ENCODE peak calls at places on chromosomes 6 and 20, in four cellular contexts. S, T, O and W are unnamed samples.

GRCh38 chr6:17600527-17601388 is 656 bp downstream of the FAM8A1 start:
- DNase-seq in S (peak), T (peak), O (peak), W (no peak)

GRCh38 chr6:684831-685636 is 7.9 kb downstream of the EXOC2 start:
- DNase-seq in S (no peak), T (no peak), O (peak), W (no peak)

GRCh38 chr6:82237013-82237412 is 10.5 kb downstream of the IBTK start:
- DNase-seq in S (no peak), T (no peak), O (peak), W (no peak)

GRCh38 chr20:34074101-34074760 is 37.8 kb downstream of the EIF2S2 start:
- DNase-seq in S (no peak), T (no peak), O (no peak), W (no peak)

GRCh38 chr6:36545767-36546663 is 1.3 kb downstream of the STK38 start:
- DNase-seq in S (no peak), T (no peak), O (peak), W (no peak)

GRCh38 chr6:7914991-7915789 is 4.6 kb upstream of the TXNDC5 start:
- DNase-seq in S (peak), T (no peak), O (peak), W (no peak)

GRCh38 chr6:38213275-38213674 is 393.7 kb downstream of the ZFAND3 start:
- DNase-seq in S (no peak), T (no peak), O (peak), W (no peak)

GRCh38 chr6:40894962-40895799 is 143.8 kb downstream of the UNC5CL start:
- DNase-seq in S (peak), T (no peak), O (peak), W (no peak)

GRCh38 chr6:44655368-44656342 is 268.1 kb downstream of the CDC5L start:
- DNase-seq in S (peak), T (peak), O (peak), W (no peak)

GRCh38 chr20:2984956-2985661 is 58.3 kb upstream of the GNRH2 start:
- DNase-seq in S (no peak), T (no peak), O (peak), W (peak)

GRCh38 chr6:17354700-17355403 is 38.5 kb upstream of the CAP2 start:
- DNase-seq in S (no peak), T (no peak), O (peak), W (peak)

GRCh38 chr6:131177996-131178395 is 42.7 kb downstream of the AKAP7 start:
- DNase-seq in S (no peak), T (no peak), O (peak), W (no peak)

GRCh38 chr6:163533443-163533842 is 118.9 kb downstream of the QKI start:
- DNase-seq in S (no peak), T (no peak), O (peak), W (peak)

GRCh38 chr20:44576297-44576696 is 6.1 kb upstream of the PKIG start:
- DNase-seq in S (no peak), T (no peak), O (peak), W (no peak)

GRCh38 chr6:133247581-133247980 is 6.4 kb downstream of the EYA4 start:
- DNase-seq in S (no peak), T (no peak), O (no peak), W (no peak)

GRCh38 chr6:72820906-72821305 is 199.0 kb downstream of the KCNQ5 start:
- DNase-seq in S (no peak), T (no peak), O (no peak), W (no peak)

GRCh38 chr6:82331031-82331773 is 32.4 kb upstream of the TPBG start:
- DNase-seq in S (no peak), T (no peak), O (peak), W (peak)

GRCh38 chr6:15804461-15804784 is 141.6 kb upstream of the DTNBP1 start:
- DNase-seq in S (no peak), T (no peak), O (no peak), W (no peak)

GRCh38 chr6:22614541-22614940 is 45.2 kb downstream of the HDGFL1 start:
- DNase-seq in S (no peak), T (no peak), O (no peak), W (no peak)

GRCh38 chr20:7449269-7449668 is 491.0 kb downstream of the HAO1 start:
- DNase-seq in S (no peak), T (no peak), O (no peak), W (no peak)

GRCh38 chr20:2658414-2659354 is 5.3 kb downstream of the IDH3B start:
- DNase-seq in S (no peak), T (no peak), O (no peak), W (no peak)

GRCh38 chr6:21500894-21501293 is 92.7 kb upstream of the SOX4 start:
- DNase-seq in S (peak), T (no peak), O (no peak), W (no peak)

GRCh38 chr20:64038252-64038578 is 2.2 kb downstream of the C20orf204 start:
- DNase-seq in S (peak), T (no peak), O (no peak), W (no peak)

GRCh38 chr6:11241793-11242201 is 9.3 kb upstream of the NEDD9 start:
- DNase-seq in S (peak), T (peak), O (peak), W (no peak)

DNA sequence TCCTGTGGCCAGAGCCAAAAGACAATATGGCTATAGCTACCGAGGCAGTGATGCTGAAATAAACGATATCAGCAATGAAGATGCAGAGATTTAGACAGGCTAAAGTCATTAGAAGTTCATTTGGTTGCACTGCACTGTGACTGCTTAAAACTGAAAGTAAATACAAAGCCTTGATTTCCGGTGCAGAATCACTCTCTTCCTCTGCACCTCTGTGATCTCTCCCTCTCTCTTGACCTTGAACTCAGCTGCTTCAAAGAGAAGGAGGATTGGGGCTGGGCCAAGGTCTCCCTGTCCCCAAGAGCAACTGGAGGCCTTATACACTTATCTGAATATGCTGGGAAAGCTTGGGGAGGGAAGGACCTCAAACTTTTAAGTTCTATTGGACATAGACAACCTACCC is 34.6 kb upstream of the SPACA1 start:
- DNase-seq in S (no peak), T (no peak), O (no peak), W (no peak)
- H3K4me3 ChIP-seq in S (no peak), T (no peak), O (no peak), W (no peak)

DNA sequence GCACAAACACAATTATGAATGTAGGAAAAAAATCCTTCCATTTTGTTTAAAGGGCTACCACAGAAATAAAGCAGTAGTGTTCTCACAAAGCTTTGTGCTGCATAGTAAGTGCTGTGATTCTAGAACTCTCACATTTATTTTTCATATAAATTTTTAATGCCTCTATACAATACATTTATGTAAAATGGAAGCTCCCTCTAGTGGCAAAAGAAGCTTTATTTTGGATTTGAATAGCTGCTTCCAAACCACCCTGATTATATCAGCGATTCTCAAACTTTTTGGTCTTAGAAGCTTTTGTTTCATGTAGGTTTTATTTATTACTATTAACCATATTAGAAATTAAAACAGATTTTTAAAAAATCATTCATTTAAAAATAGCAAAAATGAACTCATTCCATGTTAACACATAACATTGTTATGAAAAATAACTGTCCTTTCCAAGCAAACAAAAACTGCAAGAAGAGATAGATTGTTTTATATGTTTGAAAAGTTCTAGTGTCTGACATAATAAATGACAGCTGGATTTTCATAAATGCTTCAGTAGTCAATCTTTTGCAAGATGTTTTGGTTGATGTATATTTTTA is 38.4 kb downstream of the HS3ST5 start:
- DNase-seq in S (no peak), T (no peak), O (peak), W (no peak)
- TF ChIP-seq CTCF in S (peak), T (peak), O (peak), W (peak)

GRCh38 chr6:129683606-129684322 is 26.2 kb downstream of the ARHGAP18 start:
- DNase-seq in S (peak), T (no peak), O (peak), W (peak)
- H3K4me3 ChIP-seq in S (no peak), T (no peak), O (peak), W (no peak)

GRCh38 chr20:49813305-49813974 is 812 bp downstream of the SLC9A8 start:
- DNase-seq in S (no peak), T (no peak), O (no peak), W (no peak)

GRCh38 chr20:49811825-49812462 is 684 bp upstream of the SLC9A8 start:
- DNase-seq in S (no peak), T (no peak), O (no peak), W (no peak)

GRCh38 chr20:49810491-49811190 is 2.0 kb upstream of the SLC9A8 start:
- DNase-seq in S (no peak), T (no peak), O (no peak), W (no peak)

GRCh38 chr20:49814057-49814675 is 1.5 kb downstream of the SLC9A8 start:
- DNase-seq in S (no peak), T (no peak), O (no peak), W (no peak)

DNA sequence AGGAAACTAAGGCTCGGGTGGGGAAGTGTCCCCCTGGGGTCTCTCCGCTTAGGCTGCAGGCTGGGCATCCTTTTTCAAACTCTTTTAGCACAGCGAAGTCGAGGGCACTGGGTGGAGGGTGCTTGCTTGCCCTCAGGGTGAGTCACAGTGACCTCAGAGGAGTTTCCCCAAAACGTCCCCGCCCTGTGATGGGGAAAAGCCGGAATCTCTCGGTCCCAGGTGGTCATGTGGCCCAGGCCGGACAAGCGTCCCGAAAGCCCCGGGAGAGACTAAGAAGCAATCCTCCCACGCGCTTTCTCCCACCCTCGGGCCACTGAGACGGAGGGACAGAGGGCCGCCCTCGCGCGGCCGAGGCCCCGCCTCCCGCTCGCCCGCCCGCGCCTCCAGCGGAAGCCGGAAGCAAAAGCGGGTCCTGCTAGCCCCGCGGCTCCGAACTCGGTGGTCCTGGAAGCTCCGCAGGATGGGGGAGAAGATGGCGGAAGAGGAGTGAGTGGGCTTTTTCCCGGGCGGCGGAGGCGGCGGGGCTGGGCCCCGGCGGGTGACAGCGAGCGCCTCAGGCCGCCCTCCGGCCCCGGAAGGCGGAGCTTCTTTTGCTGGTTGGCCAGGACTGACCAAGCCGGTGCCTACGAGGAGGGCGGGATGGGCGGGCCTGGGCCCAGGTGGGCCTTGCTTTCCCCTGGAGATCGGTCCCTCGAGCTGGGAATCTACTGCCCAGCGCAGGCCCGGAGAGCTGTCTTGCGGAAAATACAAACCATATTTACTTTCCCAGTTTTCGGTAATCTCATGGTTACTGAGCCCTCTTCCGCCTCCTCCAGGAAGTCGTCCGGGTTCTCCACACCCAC is at the start of gene SLC9A8:
- DNase-seq in S (peak), T (peak), O (peak), W (peak)
- TF ChIP-seq CTCF in S (no peak), T (peak), O (peak), W (peak)

GRCh38 chr6:167548451-167548850 is 223.6 kb downstream of the TTLL2 start:
- DNase-seq in S (no peak), T (no peak), O (no peak), W (no peak)
- H3K4me3 ChIP-seq in S (no peak), T (no peak), O (no peak), W (no peak)

DNA sequence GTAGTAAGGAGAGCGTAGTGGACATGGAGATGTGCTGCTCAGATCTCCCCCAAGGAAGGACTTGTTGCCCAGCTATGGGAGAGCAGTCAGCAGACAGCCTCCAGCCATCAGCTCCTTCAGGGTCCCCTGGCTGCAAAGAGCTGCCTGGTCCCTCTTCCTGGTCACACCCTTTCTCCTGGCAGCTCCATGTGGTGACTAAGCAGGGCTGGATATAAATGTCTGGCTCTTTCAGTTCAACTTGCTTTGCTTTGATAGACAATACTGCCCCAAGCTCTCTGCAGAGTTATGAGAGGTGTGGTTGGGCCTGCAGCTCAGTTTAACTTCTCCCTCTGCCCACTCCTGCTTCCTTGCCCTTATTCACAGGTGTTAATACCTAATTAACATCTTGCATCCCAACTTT is 64.1 kb upstream of the DDR1 start:
- DNase-seq in S (no peak), T (no peak), O (peak), W (no peak)
- TF ChIP-seq CTCF in S (no peak), T (no peak), O (peak), W (peak)

GRCh38 chr6:151782560-151782959 is 24.9 kb upstream of the ESR1 start:
- DNase-seq in S (no peak), T (no peak), O (no peak), W (no peak)
- H3K4me3 ChIP-seq in S (no peak), T (no peak), O (no peak), W (no peak)

GRCh38 chr6:28136585-28137457 is 4.9 kb upstream of the ZKSCAN8 start:
- DNase-seq in S (peak), T (peak), O (peak), W (peak)
- TF ChIP-seq CTCF in S (no peak), T (no peak), O (no peak), W (no peak)

GRCh38 chr20:53688085-53688484 is 94.4 kb upstream of the ZNF217 start:
- DNase-seq in S (no peak), T (no peak), O (no peak), W (no peak)

GRCh38 chr20:53693265-53693871 is 99.7 kb upstream of the ZNF217 start:
- DNase-seq in S (no peak), T (no peak), O (no peak), W (no peak)

GRCh38 chr20:53691811-53692192 is 98.2 kb upstream of the ZNF217 start:
- DNase-seq in S (no peak), T (no peak), O (no peak), W (no peak)

GRCh38 chr20:53692465-53693067 is 98.9 kb upstream of the ZNF217 start:
- DNase-seq in S (no peak), T (peak), O (peak), W (no peak)

GRCh38 chr20:53691060-53691810 is 97.6 kb upstream of the ZNF217 start:
- DNase-seq in S (no peak), T (no peak), O (no peak), W (no peak)
- H3K4me3 ChIP-seq in S (no peak), T (no peak), O (no peak), W (no peak)

GRCh38 chr6:107871981-107872380 is 47.9 kb upstream of the SCML4 start:
- DNase-seq in S (no peak), T (no peak), O (no peak), W (no peak)

GRCh38 chr6:107870379-107870778 is 46.3 kb upstream of the SCML4 start:
- DNase-seq in S (no peak), T (no peak), O (no peak), W (no peak)

GRCh38 chr6:107867302-107867615 is 43.1 kb upstream of the SCML4 start:
- DNase-seq in S (no peak), T (no peak), O (no peak), W (no peak)

GRCh38 chr6:107868867-107869611 is 44.9 kb upstream of the SCML4 start:
- DNase-seq in S (no peak), T (no peak), O (no peak), W (no peak)

GRCh38 chr6:107869871-107870270 is 45.8 kb upstream of the SCML4 start:
- DNase-seq in S (no peak), T (no peak), O (no peak), W (no peak)
- TF ChIP-seq CTCF in S (no peak), T (no peak), O (no peak), W (peak)